ENCODE peak calls at places on chromosome X, in four cellular contexts. V is adrenal gland, D is ascending aorta, J is mesendoderm. C is an unnamed sample. For H3K27me3 and H3K36me3, the result is how much of the 10 kb centered on the place peaks cover.

GRCh38 chrX:29136904-29137303 is 549.7 kb downstream of the IL1RAPL1 start:
- DNase-seq in V (no peak), D (no peak), J (no peak), C (no peak)

GRCh38 chrX:17670874-17671273 is 66.4 kb upstream of the SCML1 start:
- DNase-seq in V (no peak), D (no peak), J (no peak), C (no peak)

GRCh38 chrX:109629310-109629709 is 4.3 kb upstream of the KCNE5 start:
- DNase-seq in V (no peak), D (no peak), J (no peak), C (no peak)

GRCh38 chrX:144730486-144730885 is 516.8 kb upstream of the SPANXN1 start:
- DNase-seq in V (no peak), D (no peak), J (no peak), C (no peak)

GRCh38 chrX:74519870-74520269 is 94.6 kb downstream of the RLIM start:
- DNase-seq in V (peak), D (no peak), J (no peak), C (no peak)

GRCh38 chrX:119809185-119809666 is 17.8 kb upstream of the RPL39 start:
- DNase-seq in V (no peak), D (no peak), J (peak), C (no peak)

GRCh38 chrX:26918633-26919032 is 544.5 kb downstream of the PPP4R3C start:
- DNase-seq in V (no peak), D (no peak), J (peak), C (peak)

GRCh38 chrX:17930850-17931249 is 69.8 kb upstream of the RAI2 start:
- DNase-seq in V (no peak), D (no peak), J (peak), C (no peak)

GRCh38 chrX:73758253-73758652 is 195.3 kb downstream of the CHIC1 start:
- DNase-seq in V (no peak), D (no peak), J (no peak), C (no peak)

GRCh38 chrX:40473460-40474204 is 107.1 kb upstream of the ATP6AP2 start:
- DNase-seq in V (no peak), D (no peak), J (no peak), C (no peak)

GRCh38 chrX:115023139-115023538 is 5.7 kb upstream of the IL13RA2 start:
- DNase-seq in V (peak), D (no peak), J (no peak), C (no peak)

GRCh38 chrX:21193196-21193595 is 181.0 kb upstream of the CNKSR2 start:
- DNase-seq in V (no peak), D (no peak), J (no peak), C (no peak)

GRCh38 chrX:107154787-107155620 is 36.4 kb upstream of the RBM41 start:
- DNase-seq in V (no peak), D (no peak), J (peak), C (peak)

GRCh38 chrX:140164383-140164782 is 199.1 kb upstream of the CXorf66 start:
- DNase-seq in V (no peak), D (no peak), J (no peak), C (no peak)

GRCh38 chrX:37883196-37883595 is 35.8 kb upstream of the DYNLT3 start:
- DNase-seq in V (no peak), D (no peak), J (peak), C (no peak)

GRCh38 chrX:15911729-15912550 is 57.3 kb upstream of the AP1S2 start:
- DNase-seq in V (peak), D (no peak), J (no peak), C (no peak)

GRCh38 chrX:154596290-154596929 is 11.5 kb downstream of the CTAG1A start:
- DNase-seq in V (no peak), D (no peak), J (peak), C (peak)

GRCh38 chrX:34426334-34426733 is 230.8 kb downstream of the TMEM47 start:
- DNase-seq in V (no peak), D (no peak), J (peak), C (peak)

GRCh38 chrX:40864972-40865371 is 129.6 kb upstream of the MED14 start:
- DNase-seq in V (no peak), D (no peak), J (no peak), C (no peak)

GRCh38 chrX:153460826-153461225 is 9.6 kb downstream of the HAUS7 start:
- DNase-seq in V (peak), D (no peak), J (peak), C (peak)

GRCh38 chrX:136953867-136954787 is 73.6 kb upstream of the RBMX start:
- DNase-seq in V (peak), D (no peak), J (peak), C (peak)

GRCh38 chrX:10242036-10242435 is 85.3 kb downstream of the CLCN4 start:
- DNase-seq in V (no peak), D (no peak), J (no peak), C (no peak)

GRCh38 chrX:8346060-8346459 is 118.6 kb upstream of the VCX3B start:
- DNase-seq in V (no peak), D (no peak), J (no peak), C (no peak)

GRCh38 chrX:94551831-94552230 is 877.8 kb downstream of the FAM133A start:
- DNase-seq in V (no peak), D (no peak), J (no peak), C (no peak)

GRCh38 chrX:124829930-124830329 is 483.6 kb downstream of the SH2D1A start:
- DNase-seq in V (no peak), D (no peak), J (no peak), C (no peak)

GRCh38 chrX:35098419-35098818 is 155.8 kb downstream of the FAM47B start:
- DNase-seq in V (no peak), D (no peak), J (no peak), C (no peak)

GRCh38 chrX:111010151-111010550 is 85.8 kb upstream of the PAK3 start:
- DNase-seq in V (no peak), D (no peak), J (peak), C (no peak)

GRCh38 chrX:72470593-72471310 is 101.9 kb downstream of the HDAC8 start:
- DNase-seq in V (no peak), D (no peak), J (no peak), C (no peak)

GRCh38 chrX:118164138-118164537 is 47.5 kb upstream of the KLHL13 start:
- DNase-seq in V (no peak), D (no peak), J (no peak), C (no peak)

GRCh38 chrX:11180571-11180970 is 69.4 kb downstream of the HCCS start:
- DNase-seq in V (no peak), D (no peak), J (no peak), C (no peak)

GRCh38 chrX:34656842-34657780 is at the start of gene TMEM47:
- DNase-seq in V (peak), D (peak), J (peak), C (peak)

GRCh38 chrX:99703467-99703866 is 706.6 kb downstream of the PCDH19 start:
- DNase-seq in V (no peak), D (no peak), J (peak), C (no peak)

GRCh38 chrX:107714196-107714811 is 61.3 kb downstream of the TSC22D3 start:
- DNase-seq in V (no peak), D (no peak), J (no peak), C (no peak)

GRCh38 chrX:133364201-133364600 is 51.1 kb downstream of the GPC4 start:
- DNase-seq in V (no peak), D (no peak), J (no peak), C (no peak)

DNA sequence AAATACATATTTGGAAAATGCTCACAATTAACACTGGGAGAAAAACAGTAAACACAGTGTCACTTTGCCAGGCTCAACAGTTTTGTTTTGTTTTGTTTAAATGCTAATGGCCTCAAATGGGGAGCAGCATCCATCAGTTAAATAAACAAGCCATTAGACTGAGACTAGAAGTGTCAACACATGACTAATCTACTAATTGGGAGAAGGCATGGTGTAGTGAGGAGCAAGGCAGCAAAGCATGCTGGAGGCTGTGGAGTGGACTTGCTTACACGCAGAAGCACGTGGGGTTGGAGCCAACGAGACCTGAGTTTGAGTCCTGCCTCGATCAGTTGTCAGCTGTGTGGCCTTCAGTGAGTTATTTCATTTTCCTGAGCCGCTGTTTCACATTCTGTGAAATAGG is 29.0 kb downstream of the UTP14A start:
- DNase-seq in V (no peak), D (no peak), J (no peak), C (no peak)
- H3K27me3 ChIP-seq in V (under half), D (under half), J (under half), C (half or more)

DNA sequence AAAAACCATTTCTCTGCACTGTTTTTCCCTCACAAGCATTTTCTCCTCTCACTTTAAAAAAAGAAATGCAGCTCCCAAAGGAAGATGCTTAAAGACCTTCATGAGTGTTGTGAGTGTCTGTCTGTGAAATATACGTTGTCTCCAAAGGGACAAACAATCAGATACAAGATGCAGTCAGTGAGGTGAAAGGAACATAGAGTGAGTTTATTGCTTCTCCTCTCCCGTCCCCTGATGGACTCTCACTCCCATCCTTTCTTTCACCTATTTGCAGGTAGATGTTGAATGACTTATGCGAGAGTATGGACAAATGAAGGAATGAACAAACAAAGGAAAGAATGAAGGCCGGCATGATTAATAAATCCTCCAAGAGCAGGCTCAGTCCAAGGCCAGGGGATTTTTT is 561.2 kb upstream of the DIPK2B start:
- DNase-seq in V (no peak), D (no peak), J (no peak), C (no peak)
- H3K36me3 ChIP-seq in V (under half), D (under half), J (under half), C (under half)

GRCh38 chrX:103586314-103586646 is 965 bp downstream of the TCEAL4 start:
- DNase-seq in V (peak), D (no peak), J (no peak), C (no peak)

GRCh38 chrX:103585421-103586313 is at the start of gene TCEAL4:
- DNase-seq in V (peak), D (no peak), J (peak), C (peak)

GRCh38 chrX:103584606-103585005 is 709 bp upstream of the TCEAL4 start:
- DNase-seq in V (no peak), D (no peak), J (no peak), C (no peak)

GRCh38 chrX:103586659-103587058 is 1.3 kb downstream of the TCEAL4 start:
- DNase-seq in V (no peak), D (no peak), J (no peak), C (no peak)
- H3K4me3 ChIP-seq in V (no peak), D (peak), J (no peak), C (peak)

GRCh38 chrX:151722241-151722846 is 6.5 kb downstream of the FATE1 start:
- DNase-seq in V (no peak), D (no peak), J (peak), C (peak)
- H3K27me3 ChIP-seq in V (under half), D (under half), J (under half), C (under half)

DNA sequence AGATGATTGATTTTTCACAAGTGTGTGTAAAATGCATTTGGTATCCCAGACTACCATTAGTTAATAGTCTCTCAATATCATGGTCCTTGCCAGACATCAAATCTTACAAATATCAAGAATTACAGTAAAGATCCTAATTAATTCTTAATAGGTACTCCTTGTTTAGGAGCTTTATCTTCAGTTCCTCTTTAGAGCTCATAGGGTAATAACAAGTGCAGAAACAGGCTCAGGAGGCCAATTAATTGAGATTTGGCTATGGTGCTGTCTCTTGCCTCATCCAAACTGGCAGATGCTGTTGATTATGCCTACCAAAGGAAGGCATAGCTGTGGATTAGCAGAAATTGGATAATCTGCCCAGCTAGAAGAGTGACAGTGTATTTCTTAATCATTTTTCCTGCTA is 6.9 kb downstream of the MTMR1 start:
- DNase-seq in V (no peak), D (no peak), J (no peak), C (no peak)
- H3K36me3 ChIP-seq in V (under half), D (under half), J (under half), C (under half)

DNA sequence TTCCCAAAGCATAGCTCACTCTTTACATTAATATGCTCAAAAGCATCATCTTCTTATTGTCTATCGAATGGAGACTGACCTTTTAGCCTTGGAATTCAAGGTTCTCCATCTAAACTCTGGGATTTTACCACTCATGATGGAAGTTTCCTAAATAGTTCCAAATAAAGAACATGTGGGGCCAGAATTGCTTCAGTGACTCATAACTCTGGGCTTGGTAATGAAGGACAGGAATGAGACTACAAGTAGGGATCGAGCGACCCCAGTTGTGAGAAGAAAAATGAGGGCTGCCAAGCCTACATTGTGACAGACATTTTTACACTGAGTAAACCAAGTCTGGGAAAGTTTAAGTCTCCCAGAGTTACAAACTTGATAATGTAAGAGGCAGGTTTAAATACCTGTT is 269.9 kb downstream of the CBLL2 start:
- DNase-seq in V (no peak), D (no peak), J (no peak), C (no peak)
- H3K4me3 ChIP-seq in V (no peak), D (no peak), J (no peak), C (no peak)

C was measured in H7.